ENCODE peak calls at places on chromosomes 6 and 20, in nine cellular contexts. T is Calu3; B is iPS DF 19.7; J is Caki2; W is GM23248; Q is central memory CD4-positive, alpha-beta T cell; C is HS-5; V is T-helper 1 cell; I is lower lobe of right lung. L is an unnamed sample.

GRCh38 chr20:1526896-1527295 is 30.6 kb downstream of the SIRPD start:
- DNase-seq in C (no peak), I (no peak), V (no peak), J (no peak), Q (no peak), B (no peak), T (no peak), W (peak; percentile 30), L (no peak)

GRCh38 chr6:17622144-17622543 is 22.0 kb downstream of the FAM8A1 start:
- DNase-seq in T (no peak), Q (no peak), V (no peak), W (peak; percentile 20), B (no peak), J (no peak), C (no peak), I (no peak), L (no peak)

GRCh38 chr6:13863699-13864155 is 49.4 kb upstream of the MCUR1 start:
- DNase-seq in V (no peak), Q (no peak), T (no peak), J (peak; percentile 26), C (no peak), I (no peak), B (no peak), W (no peak), L (no peak)

GRCh38 chr20:57160985-57161384 is 105.5 kb downstream of the BMP7 start:
- DNase-seq in Q (no peak), B (no peak), I (no peak), W (peak; percentile 28), J (no peak), T (no peak), C (no peak), V (no peak), L (no peak)

GRCh38 chr6:7723554-7723953 is 2.3 kb upstream of the BMP6 start:
- DNase-seq in B (no peak), W (no peak), I (no peak), T (no peak), V (no peak), Q (no peak), C (no peak), J (no peak), L (no peak)

GRCh38 chr6:43013020-43013842 is 515 bp downstream of the MEA1 start:
- DNase-seq in I (no peak), C (peak; percentile 8), B (no peak), J (no peak), V (no peak), T (no peak), Q (no peak), W (peak; percentile 57), L (no peak)

GRCh38 chr6:45791181-45791580 is 224.5 kb downstream of the CLIC5 start:
- DNase-seq in W (peak; percentile 66), V (no peak), C (no peak), Q (no peak), J (no peak), I (no peak), B (no peak), T (no peak), L (no peak)

GRCh38 chr6:111715321-111715720 is 109.6 kb upstream of the TRAF3IP2 start:
- DNase-seq in I (no peak), C (no peak), Q (peak; percentile 55), V (peak; percentile 34), B (no peak), T (no peak), J (no peak), W (no peak), L (no peak)

GRCh38 chr6:31978831-31979230 is 3.0 kb upstream of the C4A start:
- DNase-seq in W (no peak), B (no peak), I (no peak), J (no peak), Q (no peak), V (no peak), T (no peak), C (no peak), L (no peak)

GRCh38 chr20:52800734-52801627 is 171.2 kb upstream of the TSHZ2 start:
- DNase-seq in T (no peak), J (peak; percentile 5), B (no peak), V (no peak), W (peak; percentile 13), Q (no peak), C (no peak), I (no peak), L (no peak)